ENCODE peak calls at places on chromosomes 11 and 22, in five cellular contexts. One of them, this sample, is unnamed.

GRCh38 chr11:134410766-134411165 is 1.3 kb downstream of the B3GAT1 start:
- DNase-seq in H1: no peak
- DNase-seq in suprapubic skin: no peak
- DNase-seq in stomach: no peak
- DNase-seq in GM23338: no peak
- DNase-seq in this sample: no peak

GRCh38 chr11:77115181-77115611 is 12.6 kb downstream of the OMP start:
- DNase-seq in H1: no peak
- DNase-seq in suprapubic skin: no peak
- DNase-seq in stomach: no peak
- DNase-seq in GM23338: peak; percentile 75
- DNase-seq in this sample: no peak

GRCh38 chr11:126871792-126872191 is 128.8 kb downstream of the KIRREL3 start:
- DNase-seq in H1: no peak
- DNase-seq in suprapubic skin: no peak
- DNase-seq in stomach: no peak
- DNase-seq in GM23338: no peak
- DNase-seq in this sample: no peak

GRCh38 chr11:112670806-112671570 is 290.2 kb upstream of the NCAM1 start:
- DNase-seq in H1: no peak
- DNase-seq in suprapubic skin: no peak
- DNase-seq in stomach: no peak
- DNase-seq in GM23338: no peak
- DNase-seq in this sample: no peak

GRCh38 chr22:19064354-19065054 is 57.7 kb downstream of the DGCR2 start:
- DNase-seq in H1: no peak
- DNase-seq in suprapubic skin: peak; percentile 70
- DNase-seq in stomach: no peak
- DNase-seq in GM23338: no peak
- DNase-seq in this sample: no peak

GRCh38 chr11:93059074-93059957 is 89.9 kb downstream of the MTNR1B start:
- DNase-seq in H1: no peak
- DNase-seq in suprapubic skin: no peak
- DNase-seq in stomach: no peak
- DNase-seq in GM23338: no peak
- DNase-seq in this sample: no peak

GRCh38 chr11:65389294-65389980 is 3.0 kb downstream of the FRMD8 start:
- DNase-seq in H1: no peak
- DNase-seq in suprapubic skin: no peak
- DNase-seq in stomach: no peak
- DNase-seq in GM23338: no peak
- DNase-seq in this sample: no peak

GRCh38 chr22:48820481-48821345 is 1007.0 kb downstream of the BRD1 start:
- DNase-seq in H1: no peak
- DNase-seq in suprapubic skin: peak; percentile 62
- DNase-seq in stomach: no peak
- DNase-seq in GM23338: peak; percentile 0
- DNase-seq in this sample: no peak

GRCh38 chr11:87437844-87438223 is 400.1 kb downstream of the TMEM135 start:
- DNase-seq in H1: no peak
- DNase-seq in suprapubic skin: no peak
- DNase-seq in stomach: no peak
- DNase-seq in GM23338: no peak
- DNase-seq in this sample: no peak

GRCh38 chr22:26487996-26488395 is 4.3 kb downstream of the SRRD start:
- DNase-seq in H1: no peak
- DNase-seq in suprapubic skin: no peak
- DNase-seq in stomach: no peak
- DNase-seq in GM23338: no peak
- DNase-seq in this sample: no peak

GRCh38 chr11:110031171-110031570 is 62.0 kb upstream of the ZC3H12C start:
- DNase-seq in H1: no peak
- DNase-seq in suprapubic skin: no peak
- DNase-seq in stomach: no peak
- DNase-seq in GM23338: no peak
- DNase-seq in this sample: no peak

GRCh38 chr11:8019671-8020597 is 32.8 kb downstream of the EIF3F start:
- DNase-seq in H1: peak; percentile 45
- DNase-seq in suprapubic skin: peak; percentile 69
- DNase-seq in stomach: no peak
- DNase-seq in GM23338: peak; percentile 34
- DNase-seq in this sample: peak; percentile 76

GRCh38 chr11:1389932-1390587 is at the start of gene BRSK2:
- DNase-seq in H1: no peak
- DNase-seq in suprapubic skin: no peak
- DNase-seq in stomach: no peak
- DNase-seq in GM23338: peak; percentile 51
- DNase-seq in this sample: no peak

GRCh38 chr11:1388763-1389102 is 1.0 kb upstream of the BRSK2 start:
- DNase-seq in H1: peak; percentile 62
- DNase-seq in suprapubic skin: no peak
- DNase-seq in stomach: no peak
- DNase-seq in GM23338: peak; percentile 67
- DNase-seq in this sample: no peak

GRCh38 chr11:1387961-1388762 is 1.6 kb upstream of the BRSK2 start:
- DNase-seq in H1: peak; percentile 63
- DNase-seq in suprapubic skin: no peak
- DNase-seq in stomach: no peak
- DNase-seq in GM23338: peak; percentile 57
- DNase-seq in this sample: no peak

GRCh38 chr11:1390603-1391164 is 950 bp downstream of the BRSK2 start:
- DNase-seq in H1: peak; percentile 73
- DNase-seq in suprapubic skin: no peak
- DNase-seq in stomach: no peak
- DNase-seq in GM23338: peak; percentile 65
- DNase-seq in this sample: no peak

DNA sequence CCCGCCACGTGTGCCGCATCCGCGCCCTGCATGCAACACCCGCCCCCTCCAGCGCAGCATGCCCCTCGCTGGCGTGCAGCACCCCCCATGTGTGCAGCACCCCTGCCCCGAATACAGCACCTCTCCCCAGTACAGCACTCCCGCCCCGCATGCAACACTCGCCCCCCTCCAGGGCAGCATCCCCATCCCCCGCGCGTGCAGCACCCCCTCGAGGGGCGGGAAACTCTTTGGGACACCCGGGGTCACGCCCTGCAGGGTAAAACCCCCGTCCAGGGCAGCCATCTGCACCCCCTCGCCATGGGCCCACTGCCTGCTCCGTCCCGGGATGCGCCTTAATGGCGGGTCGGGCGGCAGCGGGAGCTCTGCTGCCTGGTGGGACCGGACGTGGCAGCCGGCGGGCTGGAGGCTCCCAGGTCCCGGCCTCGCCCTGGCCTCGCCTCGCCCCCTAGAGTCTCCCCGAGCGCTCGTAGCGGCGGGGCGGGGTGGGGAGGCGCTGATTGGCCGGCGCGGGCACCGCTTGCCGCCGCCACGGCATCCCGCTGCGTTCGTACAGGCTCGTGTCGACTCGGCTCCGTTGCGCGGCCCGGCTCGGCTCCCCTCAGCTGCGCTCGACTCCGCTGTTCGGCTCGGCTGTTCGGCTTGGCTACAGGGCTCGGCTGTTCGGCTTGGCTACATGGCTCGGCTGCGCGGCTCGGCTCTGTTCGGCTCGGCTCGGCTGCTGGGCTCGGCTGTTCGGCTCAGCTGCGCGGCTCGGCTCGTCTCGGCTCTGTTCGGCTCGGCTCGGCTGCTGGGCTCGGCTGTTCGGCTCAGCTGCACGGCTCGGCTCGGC is 417 bp upstream of the BRSK2 start:
- DNase-seq in H1: peak; percentile 99
- DNase-seq in suprapubic skin: peak; percentile 98
- DNase-seq in stomach: peak; percentile 97
- DNase-seq in GM23338: peak; percentile 98
- DNase-seq in this sample: no peak
- TF ChIP-seq CTCF in H1: peak; percentile 11
- TF ChIP-seq CTCF in suprapubic skin: no peak
- TF ChIP-seq CTCF in stomach: no peak
- TF ChIP-seq CTCF in GM23338: peak; percentile 35
- TF ChIP-seq CTCF in this sample: no peak

DNA sequence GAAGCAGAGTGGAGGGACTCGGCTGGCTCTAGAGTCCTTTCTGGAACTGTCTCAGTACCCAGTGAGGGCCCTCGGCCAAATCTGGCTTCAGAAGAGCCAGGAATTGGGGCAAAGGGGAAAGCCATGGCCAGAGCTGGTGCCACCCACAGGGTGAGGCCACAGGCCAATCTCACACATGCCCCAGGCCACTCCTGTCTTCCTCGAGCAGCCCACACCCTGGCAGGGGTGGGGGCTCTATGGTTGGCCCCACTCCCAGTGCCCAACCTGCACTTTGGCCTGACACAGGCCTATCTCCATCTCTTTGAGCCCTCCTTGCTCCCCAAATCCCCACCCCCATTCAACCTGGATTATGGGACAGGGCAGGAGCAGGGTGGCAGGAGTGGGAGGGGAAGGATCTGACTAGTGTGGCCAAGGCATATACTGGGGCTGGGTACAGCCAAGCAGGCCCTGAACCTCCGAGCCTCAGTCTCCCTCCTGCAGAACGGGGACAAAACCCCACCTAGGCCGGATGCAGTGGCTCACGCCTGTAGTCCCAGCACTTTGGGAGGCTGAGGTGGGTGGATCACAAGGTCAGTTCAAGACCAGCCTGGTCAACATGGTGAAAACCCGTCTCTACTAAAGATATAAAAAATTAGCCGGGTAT is 6.9 kb downstream of the TST start:
- DNase-seq in H1: no peak
- DNase-seq in suprapubic skin: no peak
- DNase-seq in stomach: peak; percentile 77
- DNase-seq in GM23338: no peak
- DNase-seq in this sample: no peak
- TF ChIP-seq POLR2AphosphoS5 in H1: no peak
- TF ChIP-seq POLR2AphosphoS5 in suprapubic skin: no peak
- TF ChIP-seq POLR2AphosphoS5 in stomach: peak; percentile 55
- TF ChIP-seq POLR2AphosphoS5 in GM23338: no peak
- TF ChIP-seq POLR2AphosphoS5 in this sample: no peak

GRCh38 chr11:44609028-44609782 is 43.7 kb downstream of the CD82 start:
- DNase-seq in H1: no peak
- DNase-seq in suprapubic skin: no peak
- DNase-seq in stomach: no peak
- DNase-seq in GM23338: no peak
- DNase-seq in this sample: no peak
- H3K27ac ChIP-seq in H1: no peak overlapping the region
- H3K27ac ChIP-seq in suprapubic skin: peak overlapping the region; percentile 19
- H3K27ac ChIP-seq in stomach: no peak overlapping the region
- H3K27ac ChIP-seq in GM23338: no peak overlapping the region
- H3K27ac ChIP-seq in this sample: no peak overlapping the region

GRCh38 chr11:31236052-31236652 is 133.4 kb downstream of the DCDC1 start:
- DNase-seq in H1: no peak
- DNase-seq in suprapubic skin: no peak
- DNase-seq in stomach: no peak
- DNase-seq in GM23338: no peak
- DNase-seq in this sample: no peak
- TF ChIP-seq CTCF in H1: no peak
- TF ChIP-seq CTCF in suprapubic skin: no peak
- TF ChIP-seq CTCF in stomach: no peak
- TF ChIP-seq CTCF in GM23338: peak; percentile 45
- TF ChIP-seq CTCF in this sample: no peak

DNA sequence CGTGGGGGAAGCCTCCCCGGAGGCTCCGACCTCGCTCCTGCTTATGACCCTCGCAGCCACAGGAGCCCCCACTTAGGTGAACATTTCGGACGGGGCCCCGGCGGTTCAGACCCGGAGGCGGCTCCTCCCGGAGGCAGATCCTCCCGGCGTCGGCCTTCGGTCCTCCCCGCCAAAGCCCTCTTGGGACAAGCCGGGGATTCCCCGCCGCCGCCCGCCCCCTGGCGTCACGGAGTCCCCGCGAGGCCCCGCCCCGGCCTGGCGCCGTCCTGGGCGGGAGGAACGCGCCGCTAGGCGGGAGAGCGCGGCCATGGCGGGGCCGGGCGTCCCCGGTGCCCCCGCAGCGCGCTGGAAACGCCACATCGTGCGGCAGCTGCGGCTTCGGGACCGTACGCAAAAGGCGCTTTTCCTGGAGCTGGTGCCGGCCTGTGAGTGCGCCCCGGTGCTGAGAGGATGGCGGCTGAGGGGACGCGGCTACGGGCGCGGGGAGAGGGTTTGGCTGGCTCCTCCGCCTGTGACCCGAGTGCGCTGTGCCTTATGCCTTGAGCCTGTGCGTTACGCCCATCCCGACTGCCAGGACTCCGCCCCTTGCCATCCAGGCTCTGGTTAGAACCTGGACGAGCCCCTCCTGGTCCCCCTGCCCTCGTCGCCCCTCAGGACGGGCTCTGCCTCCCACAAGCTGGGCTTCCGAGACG is at the start of gene ATG16L2:
- DNase-seq in H1: peak; percentile 93
- DNase-seq in suprapubic skin: peak; percentile 91
- DNase-seq in stomach: peak; percentile 89
- DNase-seq in GM23338: peak; percentile 93
- DNase-seq in this sample: peak; percentile 89
- TF ChIP-seq POLR2AphosphoS5 in H1: peak; percentile 86
- TF ChIP-seq POLR2AphosphoS5 in suprapubic skin: no peak
- TF ChIP-seq POLR2AphosphoS5 in stomach: peak; percentile 75
- TF ChIP-seq POLR2AphosphoS5 in GM23338: peak; percentile 70
- TF ChIP-seq POLR2AphosphoS5 in this sample: peak; percentile 78

GRCh38 chr22:39913321-39913720 is 12.4 kb downstream of the GRAP2 start:
- DNase-seq in H1: no peak
- DNase-seq in suprapubic skin: no peak
- DNase-seq in stomach: no peak
- DNase-seq in GM23338: no peak
- DNase-seq in this sample: no peak
- H3K27ac ChIP-seq in H1: no peak overlapping the region
- H3K27ac ChIP-seq in suprapubic skin: no peak overlapping the region
- H3K27ac ChIP-seq in stomach: no peak overlapping the region
- H3K27ac ChIP-seq in GM23338: no peak overlapping the region
- H3K27ac ChIP-seq in this sample: no peak overlapping the region

GRCh38 chr11:47248664-47249377 is at the start of gene ACP2:
- DNase-seq in H1: peak; percentile 93
- DNase-seq in suprapubic skin: peak; percentile 97
- DNase-seq in stomach: peak; percentile 93
- DNase-seq in GM23338: peak; percentile 96
- DNase-seq in this sample: no peak
- TF ChIP-seq CTCF in H1: peak; percentile 0
- TF ChIP-seq CTCF in suprapubic skin: no peak
- TF ChIP-seq CTCF in stomach: peak; percentile 32
- TF ChIP-seq CTCF in GM23338: peak; percentile 47
- TF ChIP-seq CTCF in this sample: no peak

GRCh38 chr11:63838150-63838681 is 694 bp upstream of the MARK2 start:
- DNase-seq in H1: no peak
- DNase-seq in suprapubic skin: no peak
- DNase-seq in stomach: no peak
- DNase-seq in GM23338: no peak
- DNase-seq in this sample: no peak
- TF ChIP-seq POLR2AphosphoS5 in H1: no peak
- TF ChIP-seq POLR2AphosphoS5 in suprapubic skin: no peak
- TF ChIP-seq POLR2AphosphoS5 in stomach: no peak
- TF ChIP-seq POLR2AphosphoS5 in GM23338: no peak
- TF ChIP-seq POLR2AphosphoS5 in this sample: no peak

DNA sequence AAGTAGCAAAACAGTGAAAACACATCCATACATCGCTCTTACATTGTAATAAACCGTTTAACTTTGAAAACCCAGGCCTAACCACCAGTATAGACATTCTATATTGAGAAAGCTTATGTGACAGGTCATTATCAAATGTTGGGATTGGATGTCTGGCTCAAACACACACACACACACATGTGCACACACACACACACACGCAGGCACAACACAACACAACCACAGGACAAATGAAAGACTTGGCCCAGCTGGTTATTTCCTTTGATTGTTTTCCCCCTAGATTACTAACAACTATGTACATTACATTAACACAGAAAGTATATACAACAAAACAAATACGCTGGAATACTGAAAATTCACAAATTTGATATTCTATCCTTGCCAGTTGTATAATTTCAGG is 119.7 kb downstream of the APOL5 start:
- DNase-seq in H1: no peak
- DNase-seq in suprapubic skin: no peak
- DNase-seq in stomach: no peak
- DNase-seq in GM23338: no peak
- DNase-seq in this sample: no peak
- H3K27ac ChIP-seq in H1: no peak overlapping the region
- H3K27ac ChIP-seq in suprapubic skin: no peak overlapping the region
- H3K27ac ChIP-seq in stomach: no peak overlapping the region
- H3K27ac ChIP-seq in GM23338: no peak overlapping the region
- H3K27ac ChIP-seq in this sample: peak overlapping the region; percentile 28